ENCODE peak calls at places on chromosomes 4 and X, in five cellular contexts. B, V, A, H and S are unnamed samples.

GRCh38 chrX:123731258-123731986 is 1.4 kb downstream of the THOC2 start:
- DNase-seq in H (peak), V (peak), A (peak), B (peak), S (no peak)

GRCh38 chr4:172601195-172601594 is 567.4 kb upstream of the GALNT7 start:
- DNase-seq in H (no peak), V (no peak), B (no peak), A (no peak), S (no peak)

GRCh38 chr4:3013839-3014350 is 50.5 kb downstream of the GRK4 start:
- DNase-seq in V (no peak), H (no peak), B (no peak), A (no peak), S (no peak)

GRCh38 chr4:182502074-182502473 is 258.9 kb downstream of the TENM3 start:
- DNase-seq in A (no peak), B (no peak), H (no peak), V (no peak), S (no peak)

GRCh38 chr4:114364857-114365256 is 233.8 kb upstream of the UGT8 start:
- DNase-seq in H (peak), A (peak), B (no peak), V (no peak), S (peak)

GRCh38 chr4:183177001-183177400 is 77.9 kb downstream of the WWC2 start:
- DNase-seq in A (no peak), B (no peak), V (no peak), H (no peak), S (no peak)

GRCh38 chrX:50762578-50762977 is 51.4 kb downstream of the SHROOM4 start:
- DNase-seq in H (no peak), B (no peak), V (no peak), A (peak), S (no peak)

GRCh38 chrX:38898261-38898660 is 97.0 kb downstream of the MID1IP1 start:
- DNase-seq in A (no peak), V (no peak), B (no peak), H (no peak), S (no peak)

GRCh38 chrX:70979136-70979762 is 48.4 kb upstream of the SLC7A3 start:
- DNase-seq in B (no peak), H (peak), V (no peak), A (peak), S (peak)

GRCh38 chr4:90852232-90852631 is 725.0 kb downstream of the CCSER1 start:
- DNase-seq in A (no peak), H (no peak), V (no peak), B (no peak), S (no peak)

GRCh38 chr4:65597697-65598096 is 72.6 kb downstream of the EPHA5 start:
- DNase-seq in H (no peak), V (no peak), B (no peak), A (no peak), S (no peak)

GRCh38 chr4:189792819-189793618 is 147.7 kb upstream of the FRG1 start:
- DNase-seq in B (peak), H (peak), A (peak), V (peak), S (peak)